ENCODE peak calls at places on chromosomes 11 and 22, in eight cellular contexts. T is breast epithelium, L is colonic mucosa, M is upper lobe of left lung, Z is heart right ventricle, R is coronary artery, J is body of pancreas, A is GM12878. H is an unnamed sample.

GRCh38 chr11:121152764-121153163 is 51.7 kb downstream of the TECTA start:
- DNase-seq in T (no peak), L (no peak), M (no peak), Z (no peak), R (no peak), J (no peak), A (no peak), H (no peak)

GRCh38 chr11:126391286-126391954 is 35.9 kb downstream of the ST3GAL4 start:
- DNase-seq in T (peak; percentile 40), L (no peak), M (no peak), Z (no peak), R (no peak), J (no peak), A (no peak), H (no peak)

GRCh38 chr22:39317756-39318506 is 1.5 kb downstream of the RPL3 start:
- DNase-seq in T (no peak), L (no peak), M (no peak), Z (no peak), R (no peak), J (no peak), A (no peak), H (no peak)

GRCh38 chr22:39570665-39571064 is at the start of gene CACNA1I:
- DNase-seq in T (no peak), L (no peak), M (no peak), Z (no peak), R (no peak), J (no peak), A (no peak), H (no peak)

GRCh38 chr11:118621898-118622375 is 14.5 kb downstream of the PHLDB1 start:
- DNase-seq in T (no peak), L (no peak), M (no peak), Z (no peak), R (no peak), J (no peak), A (no peak), H (no peak)

GRCh38 chr22:36925388-36926290 is 12.2 kb downstream of the CSF2RB start:
- DNase-seq in T (no peak), L (no peak), M (no peak), Z (no peak), R (no peak), J (no peak), A (no peak), H (no peak)

GRCh38 chr11:8777907-8778767 is 95.5 kb downstream of the RPL27A start:
- DNase-seq in T (no peak), L (no peak), M (no peak), Z (peak; percentile 71), R (no peak), J (peak; percentile 50), A (no peak), H (no peak)

GRCh38 chr11:65366340-65366773 is 11.8 kb downstream of the TIGD3 start:
- DNase-seq in T (no peak), L (peak; percentile 53), M (peak; percentile 59), Z (peak; percentile 50), R (no peak), J (peak; percentile 71), A (no peak), H (peak; percentile 58)

DNA sequence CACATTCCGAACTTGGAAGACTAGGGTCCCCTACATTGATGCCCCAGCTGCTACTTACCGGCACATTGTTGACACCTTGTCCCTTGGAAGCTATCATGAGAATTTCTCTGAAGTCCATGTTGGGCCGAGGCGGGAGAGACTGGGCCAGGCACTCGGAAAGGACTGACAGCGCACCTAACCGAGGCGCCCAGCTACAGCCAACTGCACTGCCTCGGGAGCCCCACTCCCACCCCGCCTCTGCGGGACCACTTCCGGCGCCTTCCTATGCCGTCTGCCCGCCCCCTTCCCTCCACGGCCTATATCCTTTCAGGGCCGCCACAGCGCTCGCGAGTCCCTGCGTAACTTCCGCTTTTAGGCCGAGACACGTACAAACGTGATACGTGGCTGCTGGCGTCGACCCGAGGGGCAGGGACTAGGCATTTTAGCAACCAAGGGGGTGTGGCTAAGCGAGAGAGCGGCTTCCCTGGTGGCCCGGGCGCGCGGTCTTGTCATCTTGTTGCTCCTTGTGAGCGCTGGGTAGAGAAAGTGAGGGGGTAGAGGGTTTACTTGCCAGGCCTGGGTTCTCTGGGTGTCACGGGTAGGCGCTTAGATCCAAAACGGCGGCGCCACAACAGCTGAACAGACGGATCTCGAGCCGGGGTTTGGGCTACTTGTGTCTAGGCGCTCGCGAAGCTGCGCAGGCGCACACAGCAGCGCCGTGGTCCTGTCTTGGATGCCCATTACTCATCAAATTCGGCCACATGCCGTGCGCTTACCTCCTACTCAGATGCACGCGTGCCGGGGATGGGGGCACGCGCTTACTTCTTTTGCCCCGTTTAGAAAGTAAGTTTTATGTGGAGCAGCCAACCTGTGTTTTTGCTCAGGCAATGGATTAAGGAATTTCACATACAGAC is at the start of gene SPTY2D1:
- DNase-seq in T (peak; percentile 99), L (peak; percentile 99), M (peak; percentile 100), Z (peak; percentile 100), R (peak; percentile 100), J (peak; percentile 100), A (peak; percentile 93), H (peak; percentile 97)
- TF ChIP-seq CTCF in T (no peak), L (no peak), M (no peak), Z (no peak), R (no peak), J (no peak), A (no peak), H (no peak)

DNA sequence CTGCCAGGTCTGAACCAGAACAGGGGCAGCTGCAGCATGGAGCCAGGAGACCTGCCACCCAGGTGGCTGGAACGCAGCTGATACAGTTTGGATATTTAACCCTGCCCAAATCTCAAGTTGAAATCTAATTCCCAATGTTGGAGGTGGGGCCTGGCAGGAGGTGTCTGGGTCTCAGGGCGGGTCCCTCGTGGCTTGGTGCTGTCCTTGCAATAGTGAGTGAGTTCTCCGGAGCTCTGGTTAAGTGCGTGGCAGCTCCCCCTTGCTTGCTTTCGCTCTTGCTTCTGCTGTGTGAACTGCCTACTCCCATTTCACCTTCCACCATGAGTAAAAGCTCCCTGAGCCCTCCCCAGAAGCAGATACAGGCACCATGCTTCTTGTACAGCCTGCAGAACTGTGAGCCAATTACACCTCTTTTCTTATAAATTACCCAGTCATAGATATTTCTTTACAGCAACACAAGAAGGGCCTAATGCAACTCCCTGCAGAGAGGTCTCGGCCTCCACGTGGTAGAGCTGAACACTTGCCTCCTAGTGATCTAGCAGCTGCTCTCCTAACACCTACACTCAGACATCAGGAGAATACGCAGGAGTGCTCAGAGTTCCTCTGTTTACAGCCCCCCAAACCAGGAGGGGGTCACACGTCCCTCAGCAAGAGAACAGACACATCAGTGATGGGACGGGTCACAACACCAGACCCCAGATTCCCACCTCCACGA is 203.7 kb downstream of the CTTN start:
- DNase-seq in T (no peak), L (no peak), M (no peak), Z (no peak), R (no peak), J (no peak), A (no peak), H (no peak)
- H3K4me3 ChIP-seq in T (no peak overlapping the region), L (no peak overlapping the region), M (no peak overlapping the region), Z (no peak overlapping the region), R (no peak overlapping the region), J (no peak overlapping the region), A (no peak overlapping the region), H (no peak overlapping the region)

GRCh38 chr11:132035228-132035627 is 664.8 kb downstream of the NTM start:
- DNase-seq in T (no peak), L (no peak), M (no peak), Z (no peak), R (no peak), J (no peak), A (no peak), H (no peak)

GRCh38 chr11:132037961-132038360 is 667.5 kb downstream of the NTM start:
- DNase-seq in T (no peak), L (no peak), M (no peak), Z (no peak), R (no peak), J (no peak), A (no peak), H (no peak)

GRCh38 chr11:132037467-132037862 is 667.0 kb downstream of the NTM start:
- DNase-seq in T (no peak), L (no peak), M (no peak), Z (no peak), R (no peak), J (no peak), A (no peak), H (no peak)

GRCh38 chr11:132035736-132036135 is 665.3 kb downstream of the NTM start:
- DNase-seq in T (no peak), L (no peak), M (no peak), Z (no peak), R (no peak), J (no peak), A (no peak), H (no peak)

GRCh38 chr11:132036751-132037466 is 666.5 kb downstream of the NTM start:
- DNase-seq in T (no peak), L (no peak), M (no peak), Z (no peak), R (no peak), J (no peak), A (no peak), H (no peak)
- TF ChIP-seq CTCF in T (no peak), L (no peak), M (no peak), Z (no peak), R (no peak), J (no peak), A (no peak), H (no peak)

GRCh38 chr11:66386171-66387069 is 14.9 kb upstream of the SLC29A2 start:
- DNase-seq in T (peak; percentile 85), L (peak; percentile 92), M (peak; percentile 86), Z (peak; percentile 79), R (peak; percentile 84), J (peak; percentile 94), A (peak; percentile 41), H (peak; percentile 34)
- H3K4me3 ChIP-seq in T (no peak overlapping the region), L (no peak overlapping the region), M (peak overlapping the region; percentile 17), Z (peak overlapping the region; percentile 13), R (peak overlapping the region; percentile 54), J (no peak overlapping the region), A (no peak overlapping the region), H (peak overlapping the region; percentile 21)

GRCh38 chr11:111305871-111306270 is 7.5 kb downstream of the POU2AF3 start:
- DNase-seq in T (no peak), L (no peak), M (no peak), Z (no peak), R (no peak), J (no peak), A (no peak), H (no peak)
- TF ChIP-seq CTCF in T (no peak), L (no peak), M (no peak), Z (no peak), R (no peak), J (no peak), A (no peak), H (no peak)